ENCODE peak calls at places on chromosomes 11 and 22, in five cellular contexts. E is HFF-Myc, F is stromal cell of bone marrow, I is amniotic stem cell, O is HEK293T. G is an unnamed sample.

GRCh38 chr11:33376331-33377099 is 119.3 kb downstream of the HIPK3 start:
- DNase-seq in E (no peak), F (no peak), I (no peak), O (peak), G (no peak)

GRCh38 chr11:65381721-65382035 is 768 bp downstream of the SLC25A45 start:
- DNase-seq in E (no peak), F (no peak), I (no peak), O (peak), G (peak)

GRCh38 chr11:77073328-77074001 is 6.7 kb downstream of the CAPN5 start:
- DNase-seq in E (peak), F (peak), I (peak), O (no peak), G (peak)

GRCh38 chr11:36296925-36297604 is 977 bp downstream of the PRR5L start:
- DNase-seq in E (no peak), F (no peak), I (no peak), O (no peak), G (no peak)

GRCh38 chr22:45131749-45132148 is 32.0 kb upstream of the NUP50 start:
- DNase-seq in E (no peak), F (no peak), I (no peak), O (no peak), G (no peak)

GRCh38 chr11:67437082-67437821 is at the start of gene PTPRCAP:
- DNase-seq in E (no peak), F (no peak), I (no peak), O (no peak), G (no peak)

GRCh38 chr22:25449781-25450317 is 114.6 kb upstream of the GRK3 start:
- DNase-seq in E (no peak), F (no peak), I (no peak), O (no peak), G (no peak)

GRCh38 chr11:42205518-42205917 is 746.1 kb upstream of the LRRC4C start:
- DNase-seq in E (no peak), F (no peak), I (no peak), O (no peak), G (no peak)

GRCh38 chr11:102347526-102348331 is 715 bp downstream of the BIRC2 start:
- DNase-seq in E (no peak), F (no peak), I (no peak), O (peak), G (no peak)

GRCh38 chr22:27881404-27881803 is 37.7 kb downstream of the PITPNB start:
- DNase-seq in E (no peak), F (no peak), I (no peak), O (no peak), G (no peak)

GRCh38 chr22:50146440-50147228 is 23.9 kb upstream of the PANX2 start:
- DNase-seq in E (no peak), F (peak), I (no peak), O (peak), G (no peak)

GRCh38 chr11:86068138-86068861 is 584 bp downstream of the PICALM start:
- DNase-seq in E (no peak), F (no peak), I (no peak), O (peak), G (no peak)

GRCh38 chr22:43376765-43377485 is 33.8 kb upstream of the SCUBE1 start:
- DNase-seq in E (no peak), F (no peak), I (no peak), O (no peak), G (no peak)

GRCh38 chr11:12177739-12178338 is 67.4 kb downstream of the MICAL2 start:
- DNase-seq in E (no peak), F (no peak), I (no peak), O (no peak), G (no peak)

GRCh38 chr11:118908931-118909618 is 16.7 kb downstream of the BCL9L start:
- DNase-seq in E (peak), F (peak), I (peak), O (peak), G (no peak)

GRCh38 chr11:77127969-77128691 is at the start of gene MYO7A:
- DNase-seq in E (no peak), F (no peak), I (no peak), O (no peak), G (no peak)

GRCh38 chr11:61080526-61080925 is 21.8 kb upstream of the CD5 start:
- DNase-seq in E (no peak), F (no peak), I (no peak), O (no peak), G (no peak)

GRCh38 chr22:20834725-20835124 is 23.9 kb downstream of the PI4KA start:
- DNase-seq in E (no peak), F (no peak), I (no peak), O (no peak), G (no peak)

GRCh38 chr22:47011131-47011854 is 248.8 kb downstream of the TBC1D22A start:
- DNase-seq in E (no peak), F (no peak), I (no peak), O (no peak), G (no peak)

GRCh38 chr11:128324051-128324481 is 263.3 kb downstream of the ETS1 start:
- DNase-seq in E (no peak), F (no peak), I (no peak), O (no peak), G (no peak)

GRCh38 chr11:128458316-128458715 is 129.0 kb downstream of the ETS1 start:
- DNase-seq in E (peak), F (no peak), I (peak), O (no peak), G (peak)

GRCh38 chr11:117839936-117840813 is 15.6 kb upstream of the FXYD2 start:
- DNase-seq in E (no peak), F (no peak), I (no peak), O (no peak), G (no peak)

GRCh38 chr22:45996241-45997076 is 19.5 kb upstream of the WNT7B start:
- DNase-seq in E (no peak), F (peak), I (peak), O (no peak), G (no peak)

GRCh38 chr11:26947379-26947844 is 46.5 kb upstream of the FIBIN start:
- DNase-seq in E (peak), F (peak), I (peak), O (no peak), G (peak)

GRCh38 chr11:13000721-13001120 is 8.4 kb upstream of the RASSF10 start:
- DNase-seq in E (no peak), F (no peak), I (no peak), O (no peak), G (no peak)